ENCODE peak calls at places on chromosomes 13 and 19, in four cellular contexts. One of them, this sample, is unnamed. For H3K4me1 and H3K9me3, the result is how much of the 10 kb centered on the place peaks cover.

GRCh38 chr19:50759886-50760285 is 10.4 kb upstream of the GPR32 start:
- DNase-seq in left ventricle myocardium inferior: no peak
- DNase-seq in tibial artery: no peak
- DNase-seq in BE2C: peak
- DNase-seq in this sample: no peak

GRCh38 chr19:38035515-38036495 is 128.8 kb downstream of the SIPA1L3 start:
- DNase-seq in left ventricle myocardium inferior: no peak
- DNase-seq in tibial artery: peak
- DNase-seq in BE2C: peak
- DNase-seq in this sample: no peak

GRCh38 chr19:4807188-4807587 is 15.7 kb downstream of the FEM1A start:
- DNase-seq in left ventricle myocardium inferior: no peak
- DNase-seq in tibial artery: peak
- DNase-seq in BE2C: no peak
- DNase-seq in this sample: no peak

GRCh38 chr13:105936816-105937215 is 598.6 kb downstream of the EFNB2 start:
- DNase-seq in left ventricle myocardium inferior: no peak
- DNase-seq in tibial artery: no peak
- DNase-seq in BE2C: no peak
- DNase-seq in this sample: no peak

GRCh38 chr19:13781547-13781946 is 7.3 kb downstream of the C19orf53 start:
- DNase-seq in left ventricle myocardium inferior: peak
- DNase-seq in tibial artery: peak
- DNase-seq in BE2C: peak
- DNase-seq in this sample: peak

GRCh38 chr13:59261928-59262488 is 901.7 kb downstream of the DIAPH3 start:
- DNase-seq in left ventricle myocardium inferior: no peak
- DNase-seq in tibial artery: no peak
- DNase-seq in BE2C: peak
- DNase-seq in this sample: no peak

GRCh38 chr13:110782185-110782584 is 68.7 kb downstream of the ING1 start:
- DNase-seq in left ventricle myocardium inferior: no peak
- DNase-seq in tibial artery: no peak
- DNase-seq in BE2C: no peak
- DNase-seq in this sample: no peak

GRCh38 chr19:30648321-30648720 is 276.1 kb downstream of the ZNF536 start:
- DNase-seq in left ventricle myocardium inferior: no peak
- DNase-seq in tibial artery: no peak
- DNase-seq in BE2C: no peak
- DNase-seq in this sample: no peak

GRCh38 chr13:80469841-80470378 is 129.0 kb upstream of the SPRY2 start:
- DNase-seq in left ventricle myocardium inferior: peak
- DNase-seq in tibial artery: peak
- DNase-seq in BE2C: no peak
- DNase-seq in this sample: peak

GRCh38 chr19:10102787-10103236 is 334 bp upstream of the ANGPTL6 start:
- DNase-seq in left ventricle myocardium inferior: no peak
- DNase-seq in tibial artery: no peak
- DNase-seq in BE2C: peak
- DNase-seq in this sample: no peak

GRCh38 chr19:2041436-2041685 is 9.7 kb downstream of the MKNK2 start:
- DNase-seq in left ventricle myocardium inferior: no peak
- DNase-seq in tibial artery: no peak
- DNase-seq in BE2C: no peak
- DNase-seq in this sample: no peak
- H3K4me1 ChIP-seq in left ventricle myocardium inferior: half or more
- H3K4me1 ChIP-seq in tibial artery: half or more
- H3K4me1 ChIP-seq in BE2C: under half
- H3K4me1 ChIP-seq in this sample: under half

GRCh38 chr13:77752512-77753069 is 55.1 kb downstream of the SLAIN1 start:
- DNase-seq in left ventricle myocardium inferior: no peak
- DNase-seq in tibial artery: no peak
- DNase-seq in BE2C: no peak
- DNase-seq in this sample: no peak
- H3K9me3 ChIP-seq in left ventricle myocardium inferior: under half
- H3K9me3 ChIP-seq in tibial artery: under half
- H3K9me3 ChIP-seq in BE2C: under half
- H3K9me3 ChIP-seq in this sample: under half

DNA sequence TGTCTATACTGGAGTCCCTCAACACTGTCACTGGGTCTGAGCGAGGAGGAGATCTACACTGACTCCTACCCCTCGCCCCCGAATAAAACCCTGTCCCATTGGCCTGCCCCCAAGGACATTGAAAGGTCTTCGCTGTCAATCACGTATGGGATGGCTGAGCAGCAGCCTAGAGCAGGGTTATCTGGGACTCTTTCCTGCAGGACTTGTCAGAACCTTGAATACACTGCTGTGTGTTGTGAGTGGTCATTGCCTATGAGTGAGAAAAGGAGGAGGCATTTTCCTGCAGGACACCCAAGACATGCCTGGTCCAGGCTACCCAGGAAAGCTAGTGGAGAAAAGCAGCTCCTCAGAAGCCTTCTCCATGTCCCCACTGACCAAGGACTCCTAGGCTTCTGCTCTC is 9.6 kb downstream of the PVR start:
- DNase-seq in left ventricle myocardium inferior: no peak
- DNase-seq in tibial artery: no peak
- DNase-seq in BE2C: no peak
- DNase-seq in this sample: no peak
- H3K4me1 ChIP-seq in left ventricle myocardium inferior: under half
- H3K4me1 ChIP-seq in tibial artery: under half
- H3K4me1 ChIP-seq in BE2C: under half
- H3K4me1 ChIP-seq in this sample: under half

GRCh38 chr19:52527954-52528326 is 472 bp downstream of the ZNF808 start:
- DNase-seq in left ventricle myocardium inferior: no peak
- DNase-seq in tibial artery: no peak
- DNase-seq in BE2C: peak
- DNase-seq in this sample: no peak
- H3K9me3 ChIP-seq in left ventricle myocardium inferior: under half
- H3K9me3 ChIP-seq in tibial artery: under half
- H3K9me3 ChIP-seq in BE2C: under half
- H3K9me3 ChIP-seq in this sample: under half

DNA sequence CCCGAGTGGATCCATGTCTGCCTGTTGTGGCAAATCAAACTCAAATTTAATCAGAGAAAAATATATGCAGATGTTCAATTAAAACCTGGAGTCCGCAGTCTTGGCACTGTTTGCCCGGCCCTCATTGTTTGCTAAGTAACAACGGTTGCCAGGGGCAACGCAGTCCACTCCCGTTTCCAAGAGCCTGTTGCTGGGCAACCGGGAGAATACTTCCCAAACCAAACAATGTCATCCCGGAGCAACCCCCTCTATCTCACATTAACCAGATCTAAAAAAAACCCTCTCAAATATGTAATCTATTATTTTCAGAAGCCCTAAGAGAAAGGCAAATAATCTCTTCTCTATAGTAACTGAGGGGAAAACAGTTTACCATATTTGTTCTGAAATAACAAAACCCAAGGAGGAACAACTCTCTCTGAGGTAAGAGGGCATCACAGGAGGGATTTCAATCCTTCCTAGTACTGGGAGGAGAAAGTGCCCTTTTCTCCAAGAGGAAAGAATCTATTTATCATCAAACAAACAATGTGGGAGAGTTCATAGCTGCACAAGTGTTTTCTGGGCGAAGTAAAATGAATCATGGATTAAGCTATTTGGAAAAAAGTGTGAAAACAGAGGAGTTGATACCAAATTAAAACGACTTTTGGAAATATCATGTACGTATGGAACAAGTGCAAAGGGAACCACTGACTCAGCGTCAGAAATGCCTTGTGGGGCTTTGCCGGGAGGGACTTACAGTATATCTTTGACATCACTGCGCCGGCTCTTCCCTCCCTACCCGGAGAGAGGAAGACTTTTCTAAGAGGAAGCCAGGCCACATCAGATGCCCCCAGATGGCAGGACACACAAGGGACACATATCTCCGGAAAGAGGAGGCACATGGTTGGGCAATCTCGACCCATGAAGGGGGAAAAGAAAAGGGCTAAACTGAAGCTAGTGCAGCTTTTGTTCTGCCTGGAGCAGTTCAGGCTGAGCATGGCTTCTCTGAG is 43.3 kb downstream of the RFX2 start:
- DNase-seq in left ventricle myocardium inferior: peak
- DNase-seq in tibial artery: peak
- DNase-seq in BE2C: peak
- DNase-seq in this sample: peak
- H3K4me1 ChIP-seq in left ventricle myocardium inferior: half or more
- H3K4me1 ChIP-seq in tibial artery: half or more
- H3K4me1 ChIP-seq in BE2C: under half
- H3K4me1 ChIP-seq in this sample: under half

GRCh38 chr19:56678205-56678604 is 6.6 kb upstream of the ZNF835 start:
- DNase-seq in left ventricle myocardium inferior: no peak
- DNase-seq in tibial artery: no peak
- DNase-seq in BE2C: no peak
- DNase-seq in this sample: no peak
- H3K9me3 ChIP-seq in left ventricle myocardium inferior: under half
- H3K9me3 ChIP-seq in tibial artery: under half
- H3K9me3 ChIP-seq in BE2C: under half
- H3K9me3 ChIP-seq in this sample: under half

DNA sequence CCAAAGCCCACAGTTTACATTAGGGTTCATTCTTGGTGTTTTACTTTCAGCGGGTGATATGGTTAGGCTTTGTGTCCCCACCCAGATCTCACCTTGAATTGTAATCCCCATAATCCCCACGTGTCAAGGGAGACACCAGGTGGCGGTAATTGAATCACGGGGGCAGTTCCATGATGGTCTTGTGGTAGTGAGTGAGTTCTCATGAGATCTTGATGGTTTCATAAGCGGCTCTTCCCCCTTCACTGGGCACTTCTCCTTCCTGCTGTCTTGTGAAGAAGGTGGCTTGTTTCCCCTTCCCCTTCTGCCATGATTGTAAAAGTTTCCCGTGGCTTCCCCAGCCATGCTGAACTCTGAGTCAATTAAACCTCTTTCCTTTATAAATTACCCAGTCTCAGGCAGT is 12.0 kb downstream of the FPR2 start:
- DNase-seq in left ventricle myocardium inferior: no peak
- DNase-seq in tibial artery: no peak
- DNase-seq in BE2C: no peak
- DNase-seq in this sample: no peak
- H3K4me1 ChIP-seq in left ventricle myocardium inferior: under half
- H3K4me1 ChIP-seq in tibial artery: under half
- H3K4me1 ChIP-seq in BE2C: under half
- H3K4me1 ChIP-seq in this sample: under half

GRCh38 chr19:11942008-11942842 is 17.3 kb downstream of the ZNF700 start:
- DNase-seq in left ventricle myocardium inferior: no peak
- DNase-seq in tibial artery: no peak
- DNase-seq in BE2C: no peak
- DNase-seq in this sample: no peak
- H3K9me3 ChIP-seq in left ventricle myocardium inferior: half or more
- H3K9me3 ChIP-seq in tibial artery: half or more
- H3K9me3 ChIP-seq in BE2C: under half
- H3K9me3 ChIP-seq in this sample: under half